ENCODE peak calls at places on chromosomes 2 and 18, in eight cellular contexts. B is kidney epithelial cell, E is GM13976, A is AG09319, N is A549, P is pancreas, M is fibroblast of villous mesenchyme, C is HFF-Myc. X is an unnamed sample.

GRCh38 chr2:186755066-186755465 is 61.2 kb downstream of the FAM171B start:
- DNase-seq in A (no peak), M (no peak), P (no peak), B (no peak), N (no peak), E (no peak), C (no peak), X (no peak)

GRCh38 chr2:225558425-225558824 is 158.9 kb downstream of the NYAP2 start:
- DNase-seq in N (no peak), B (no peak), P (no peak), A (no peak), C (no peak), E (no peak), M (no peak), X (no peak)

GRCh38 chr2:75525434-75526308 is 35.1 kb downstream of the EVA1A start:
- DNase-seq in E (no peak), B (peak; percentile 38), C (no peak), M (no peak), A (no peak), N (no peak), P (no peak), X (no peak)

GRCh38 chr2:129755786-129756185 is 223.7 kb upstream of the RAB6C start:
- DNase-seq in M (no peak), C (no peak), B (no peak), A (no peak), N (no peak), E (no peak), P (no peak), X (no peak)

GRCh38 chr18:59748628-59749360 is 51.6 kb upstream of the CCBE1 start:
- DNase-seq in E (no peak), N (no peak), M (peak; percentile 50), A (peak; percentile 34), P (no peak), B (peak; percentile 51), C (peak; percentile 40), X (no peak)

GRCh38 chr2:240987588-240987987 is 10.8 kb upstream of the SNED1 start:
- DNase-seq in E (no peak), C (no peak), B (no peak), P (peak; percentile 21), N (no peak), M (no peak), A (no peak), X (no peak)

GRCh38 chr18:35581555-35582309 is at the start of gene GALNT1:
- DNase-seq in M (peak; percentile 12), N (no peak), E (peak; percentile 69), A (no peak), P (peak; percentile 41), B (no peak), C (no peak), X (no peak)

GRCh38 chr18:9796933-9797549 is 88.7 kb upstream of the TXNDC2 start:
- DNase-seq in M (no peak), N (no peak), B (peak; percentile 61), A (no peak), P (no peak), E (no peak), C (no peak), X (no peak)

GRCh38 chr2:205865794-205866490 is 183.6 kb downstream of the NRP2 start:
- DNase-seq in A (no peak), N (no peak), M (no peak), E (no peak), C (no peak), B (peak; percentile 62), P (peak; percentile 32), X (peak; percentile 64)

GRCh38 chr2:211449819-211450218 is 893.4 kb downstream of the CPS1 start:
- DNase-seq in A (no peak), E (no peak), N (no peak), C (no peak), M (no peak), P (no peak), B (no peak), X (no peak)
- TF ChIP-seq CTCF in A (no peak), E (no peak), N (no peak), C (no peak), M (no peak), P (no peak), B (no peak), X (no peak)

GRCh38 chr18:13801260-13801601 is 22.7 kb upstream of the MC5R start:
- DNase-seq in B (no peak), E (no peak), N (no peak), M (no peak), C (no peak), A (no peak), P (no peak), X (no peak)
- TF ChIP-seq CTCF in B (no peak), E (no peak), N (peak; percentile 7), M (no peak), C (no peak), A (no peak), P (no peak), X (no peak)

GRCh38 chr2:221792971-221793670 is 221.0 kb upstream of the EPHA4 start:
- DNase-seq in B (no peak), E (no peak), M (no peak), A (no peak), C (no peak), N (no peak), P (peak; percentile 28), X (no peak)

GRCh38 chr2:221791840-221792239 is 219.7 kb upstream of the EPHA4 start:
- DNase-seq in E (no peak), P (no peak), B (no peak), M (no peak), A (no peak), N (no peak), C (no peak), X (no peak)

GRCh38 chr2:221787561-221787960 is 215.5 kb upstream of the EPHA4 start:
- DNase-seq in B (no peak), E (no peak), C (no peak), N (no peak), M (no peak), A (no peak), P (no peak), X (no peak)
- TF ChIP-seq CTCF in B (no peak), E (no peak), C (no peak), N (no peak), M (no peak), A (no peak), P (no peak), X (no peak)

GRCh38 chr2:180905002-180905401 is 75.4 kb upstream of the UBE2E3 start:
- DNase-seq in B (no peak), C (no peak), N (no peak), P (no peak), M (no peak), A (no peak), E (no peak), X (no peak)

GRCh38 chr2:180901331-180901730 is 79.1 kb upstream of the UBE2E3 start:
- DNase-seq in A (no peak), N (no peak), E (no peak), C (no peak), P (no peak), M (no peak), B (no peak), X (no peak)
- TF ChIP-seq CTCF in A (no peak), N (no peak), E (no peak), C (no peak), P (no peak), M (no peak), B (no peak), X (no peak)

DNA sequence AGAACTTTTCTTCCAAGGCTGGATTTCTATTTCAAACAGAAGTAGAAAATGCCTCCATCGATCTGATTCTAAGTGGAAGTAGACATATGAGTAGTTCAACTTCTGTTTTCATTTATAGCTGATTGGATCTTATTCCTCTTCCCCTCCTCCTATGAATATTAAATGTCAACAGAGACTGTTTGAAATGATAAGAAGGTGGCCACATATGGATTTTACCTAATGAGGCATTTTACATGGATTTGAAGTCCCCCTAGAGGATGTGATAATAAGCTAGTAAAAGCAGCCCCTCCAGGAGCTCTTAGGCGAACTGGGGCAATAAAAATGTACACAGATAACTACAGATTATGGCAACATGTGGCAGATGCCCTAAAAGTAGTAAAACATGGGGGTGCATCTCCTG is 71.0 kb downstream of the UPP2 start:
- DNase-seq in N (no peak), A (no peak), C (no peak), B (no peak), M (no peak), E (no peak), P (no peak), X (no peak)
- TF ChIP-seq CTCF in N (no peak), A (no peak), C (no peak), B (no peak), M (no peak), E (no peak), P (no peak), X (no peak)

DNA sequence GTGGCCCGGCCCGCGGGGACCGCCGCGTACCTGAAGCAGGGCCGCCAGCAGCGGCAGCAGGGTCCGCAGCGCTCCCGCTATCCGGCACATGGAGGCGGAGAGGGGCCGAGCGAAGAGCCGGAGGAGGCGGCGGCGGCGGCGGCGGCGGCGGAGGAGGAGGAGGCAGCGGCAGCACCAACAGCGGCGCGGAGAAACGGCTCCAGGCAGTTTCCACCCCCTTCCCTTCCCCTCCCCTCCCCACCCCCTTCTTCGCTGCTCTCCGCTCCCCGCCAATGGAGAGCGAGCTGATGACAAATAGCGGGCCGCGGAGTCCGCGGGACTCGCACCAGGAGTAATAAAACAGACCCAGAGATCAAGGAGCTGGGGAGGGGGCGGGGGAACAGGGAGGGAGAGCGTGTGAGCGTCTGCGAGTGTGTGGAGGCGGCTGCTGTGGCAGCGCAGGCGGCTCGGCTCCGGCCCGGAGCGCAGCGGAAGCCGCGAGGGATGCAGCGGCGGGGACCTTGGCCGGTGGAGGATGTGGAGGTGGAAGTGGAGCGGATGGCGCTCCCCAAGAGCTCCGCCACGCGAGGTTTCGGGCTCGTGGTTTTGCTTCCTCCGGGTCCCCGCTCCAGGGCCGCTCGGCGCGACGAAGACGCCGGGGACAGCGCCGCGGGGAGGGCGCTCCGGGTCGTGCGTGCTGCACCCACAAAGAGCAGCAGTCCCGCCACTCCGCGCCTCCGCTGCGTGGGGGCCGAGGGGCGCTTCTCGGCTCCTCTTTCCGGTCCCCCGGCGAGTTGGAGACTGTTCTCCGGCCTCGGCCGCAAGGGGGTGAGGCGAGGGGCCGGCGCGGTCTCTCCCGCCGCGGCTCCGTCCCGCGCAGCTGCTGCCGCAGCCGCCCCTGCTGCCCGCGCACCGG is at the start of gene CDH2:
- DNase-seq in B (peak; percentile 69), A (peak; percentile 56), E (peak; percentile 52), C (peak; percentile 74), N (peak; percentile 66), M (peak; percentile 88), P (peak; percentile 29), X (peak; percentile 80)
- TF ChIP-seq CTCF in B (no peak), A (no peak), E (no peak), C (no peak), N (no peak), M (peak; percentile 21), P (no peak), X (peak; percentile 24)

GRCh38 chr2:73284296-73285161 is at the start of gene FBXO41:
- DNase-seq in N (peak; percentile 56), A (no peak), P (peak; percentile 48), M (peak; percentile 18), C (no peak), B (no peak), E (peak; percentile 95), X (no peak)
- TF ChIP-seq CTCF in N (no peak), A (no peak), P (no peak), M (no peak), C (no peak), B (no peak), E (no peak), X (no peak)

DNA sequence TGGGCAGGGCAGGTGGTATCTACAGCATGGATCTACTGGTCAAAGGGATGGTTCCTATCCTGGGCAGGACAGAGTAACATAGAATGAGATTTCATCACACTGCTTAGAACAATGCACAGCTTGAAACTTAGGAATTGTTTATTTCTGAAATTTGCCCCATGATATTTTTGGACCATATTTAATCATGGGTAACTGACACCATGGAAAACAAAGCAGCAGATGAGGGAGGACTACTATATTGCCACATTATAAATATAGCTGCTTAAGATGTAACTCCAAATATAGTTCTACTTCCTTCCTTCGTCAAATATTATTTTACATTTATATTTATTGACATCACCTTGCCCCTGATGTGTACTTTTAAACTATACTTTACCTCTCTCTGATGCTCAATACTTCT is 254.7 kb downstream of the PTPRM start:
- DNase-seq in C (no peak), E (no peak), B (no peak), P (no peak), M (no peak), N (no peak), A (no peak), X (no peak)
- TF ChIP-seq CTCF in C (no peak), E (no peak), B (no peak), P (no peak), M (no peak), N (no peak), A (no peak), X (no peak)

X was measured in retinal pigment epithelial cell.